ENCODE peak calls at places on chromosomes 3 and 15, in four cellular contexts. T is HepG2, U is GM12878, K is SK-N-SH. R is an unnamed sample.

GRCh38 chr3:48013288-48013980 is 2.8 kb downstream of the MAP4 start:
- DNase-seq in T (peak), U (no peak), K (no peak), R (peak)

GRCh38 chr3:186369217-186369616 is 7.2 kb upstream of the DGKG start:
- DNase-seq in T (no peak), U (no peak), K (no peak), R (no peak)

GRCh38 chr15:99511529-99511864 is 54.3 kb upstream of the MEF2A start:
- DNase-seq in T (no peak), U (no peak), K (no peak), R (no peak)

GRCh38 chr3:37956353-37957184 is 34.0 kb upstream of the VILL start:
- DNase-seq in T (no peak), U (no peak), K (no peak), R (no peak)

GRCh38 chr15:74402873-74403589 is 30.7 kb downstream of the SEMA7A start:
- DNase-seq in T (no peak), U (peak), K (no peak), R (no peak)

GRCh38 chr3:10382892-10383849 is 62.3 kb upstream of the SEC13 start:
- DNase-seq in T (no peak), U (no peak), K (no peak), R (no peak)

GRCh38 chr3:157718835-157719234 is 215.6 kb upstream of the VEPH1 start:
- DNase-seq in T (no peak), U (no peak), K (no peak), R (no peak)

GRCh38 chr15:24772256-24772655 is 96.7 kb downstream of the NPAP1 start:
- DNase-seq in T (no peak), U (no peak), K (no peak), R (no peak)

GRCh38 chr3:186589856-186590579 is 19.5 kb downstream of the DNAJB11 start:
- DNase-seq in T (peak), U (no peak), K (no peak), R (no peak)

DNA sequence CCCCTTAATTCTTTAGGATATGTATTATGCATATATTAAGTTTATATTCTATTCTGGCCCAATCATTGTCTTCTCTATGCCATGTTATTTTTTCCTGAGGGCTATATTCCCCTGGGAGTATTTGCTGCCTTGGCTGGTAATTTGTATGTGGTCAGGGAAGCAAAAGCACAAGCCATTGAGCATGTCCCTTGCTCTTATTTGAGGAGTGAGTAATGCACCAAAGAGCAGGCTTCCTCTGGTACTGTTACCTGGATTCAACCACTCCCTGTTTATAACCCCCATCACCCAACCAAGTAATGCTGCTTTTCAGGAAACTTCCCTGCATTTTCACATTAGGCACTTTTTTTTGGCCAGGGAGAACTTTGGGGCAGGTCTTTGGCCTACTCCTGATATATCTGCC is 36.4 kb downstream of the STAC start:
- DNase-seq in T (no peak), U (no peak), K (no peak), R (no peak)
- TF ChIP-seq NFIC in T (no peak), U (no peak), K (no peak), R (no peak)

GRCh38 chr3:71028802-71029201 is 554.7 kb downstream of the FOXP1 start:
- DNase-seq in T (no peak), U (no peak), K (no peak), R (no peak)

GRCh38 chr3:71031914-71032521 is 551.5 kb downstream of the FOXP1 start:
- DNase-seq in T (no peak), U (no peak), K (no peak), R (no peak)

GRCh38 chr3:71029770-71030169 is 553.8 kb downstream of the FOXP1 start:
- DNase-seq in T (no peak), U (no peak), K (no peak), R (no peak)

GRCh38 chr3:71030748-71031147 is 552.8 kb downstream of the FOXP1 start:
- DNase-seq in T (no peak), U (no peak), K (no peak), R (no peak)

DNA sequence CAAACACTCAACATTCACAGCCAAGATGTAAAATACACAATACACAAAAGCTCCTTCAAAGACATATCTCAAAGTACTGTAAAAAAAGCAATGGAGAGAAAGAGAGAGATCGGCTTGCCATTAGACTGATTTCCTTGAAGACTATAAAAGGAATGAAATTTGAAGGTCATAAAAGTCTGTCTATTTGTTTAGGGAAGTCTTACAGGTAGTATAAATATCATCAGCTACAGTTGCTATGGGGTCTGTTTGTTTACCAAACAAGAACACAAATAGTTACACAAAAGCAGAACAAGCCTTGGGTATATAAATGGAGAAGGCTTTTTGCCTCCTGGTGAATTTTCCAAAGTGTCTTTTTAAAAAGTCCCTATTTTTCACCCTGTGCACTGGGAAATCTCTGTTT is 552.4 kb downstream of the FOXP1 start:
- DNase-seq in T (no peak), U (no peak), K (no peak), R (no peak)
- TF ChIP-seq NFIC in T (no peak), U (no peak), K (no peak), R (no peak)

DNA sequence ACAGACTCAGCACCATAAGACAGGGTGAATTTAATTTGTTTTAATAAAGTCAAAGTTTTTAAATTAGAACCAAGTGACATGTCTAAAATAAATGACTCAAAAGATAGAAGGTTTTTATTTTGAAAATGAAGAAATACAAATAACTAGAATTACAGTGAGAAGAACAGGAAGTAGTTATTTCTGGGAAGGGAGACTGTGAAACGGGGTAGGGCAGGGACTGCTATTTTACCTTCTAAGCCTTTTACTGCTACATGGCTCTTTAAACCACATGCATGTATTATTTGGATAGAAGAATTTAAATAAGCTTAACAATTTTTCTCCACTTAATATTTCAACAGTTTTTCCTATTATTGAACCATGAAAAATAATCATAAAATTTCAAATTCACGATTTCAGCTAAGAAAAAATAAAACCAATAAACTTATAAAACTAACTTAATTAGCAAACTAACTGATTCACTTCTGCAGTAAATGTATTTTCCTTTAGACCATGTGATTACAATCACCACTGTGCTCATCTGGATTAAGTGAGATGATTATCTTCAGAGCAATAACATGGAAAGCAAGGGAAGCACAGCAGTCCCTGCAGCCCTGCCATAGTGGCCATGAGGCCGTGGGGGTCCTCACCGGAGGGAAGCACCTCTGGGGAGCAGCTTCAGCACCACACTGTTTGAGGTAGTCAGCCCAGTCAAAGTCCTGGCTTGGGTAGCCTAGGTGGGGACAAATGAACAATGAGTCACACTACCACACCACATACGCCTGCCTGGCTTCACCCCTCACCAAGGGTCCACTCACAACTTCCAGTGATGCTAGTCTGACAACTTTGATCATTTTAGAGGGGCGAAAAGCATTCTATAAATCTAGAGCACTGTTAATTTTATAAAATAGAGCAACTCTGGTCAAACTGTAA is 28.3 kb upstream of the STIMATE start:
- DNase-seq in T (no peak), U (no peak), K (peak), R (no peak)
- TF ChIP-seq NFIC in T (no peak), U (no peak), K (no peak), R (no peak)

DNA sequence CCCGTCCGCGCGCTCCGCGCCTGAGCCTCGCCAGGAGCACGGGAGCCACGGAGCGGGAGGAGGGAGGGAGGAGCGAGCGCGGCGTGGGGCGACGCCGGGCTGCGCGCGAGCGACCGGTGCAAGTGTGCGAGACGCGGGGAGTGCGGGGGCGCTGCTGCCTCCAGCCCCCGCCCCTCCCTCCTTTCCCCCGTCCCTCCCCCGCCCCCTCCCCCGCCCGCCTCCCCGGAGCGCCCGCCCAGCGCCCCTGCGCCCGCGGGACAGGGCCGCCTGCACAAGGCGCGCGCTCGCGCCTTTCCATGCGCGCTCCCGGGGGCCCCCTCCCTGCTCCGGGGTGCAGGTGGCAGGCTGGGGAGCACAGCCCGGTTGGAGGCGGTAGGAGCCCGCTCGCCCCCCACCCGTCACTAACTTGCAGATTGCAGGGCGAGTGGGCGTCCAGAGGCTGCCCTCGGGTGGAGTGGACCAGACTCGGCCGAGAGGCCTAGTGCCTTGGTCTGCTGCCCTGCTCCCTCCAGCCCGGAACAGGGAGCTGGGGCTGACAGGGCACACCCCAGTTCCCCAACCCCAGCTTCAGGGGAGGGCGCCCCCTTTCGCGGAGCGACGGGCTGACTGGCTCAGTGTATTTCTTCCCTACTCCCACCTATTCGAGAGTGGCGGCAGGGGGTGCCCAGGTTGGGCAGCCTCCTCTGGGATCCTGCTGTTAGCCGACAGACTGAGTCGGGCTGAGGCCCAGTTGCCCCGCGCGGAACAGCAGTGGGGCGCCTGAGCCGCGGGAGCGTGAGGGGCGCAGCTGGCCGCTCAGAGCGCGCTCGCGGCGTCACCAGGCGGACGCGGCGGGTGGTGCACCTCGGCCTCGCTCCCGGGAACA is at the start of gene WNT7A:
- DNase-seq in T (no peak), U (no peak), K (peak), R (peak)
- TF ChIP-seq NFIC in T (no peak), U (no peak), K (no peak), R (no peak)

DNA sequence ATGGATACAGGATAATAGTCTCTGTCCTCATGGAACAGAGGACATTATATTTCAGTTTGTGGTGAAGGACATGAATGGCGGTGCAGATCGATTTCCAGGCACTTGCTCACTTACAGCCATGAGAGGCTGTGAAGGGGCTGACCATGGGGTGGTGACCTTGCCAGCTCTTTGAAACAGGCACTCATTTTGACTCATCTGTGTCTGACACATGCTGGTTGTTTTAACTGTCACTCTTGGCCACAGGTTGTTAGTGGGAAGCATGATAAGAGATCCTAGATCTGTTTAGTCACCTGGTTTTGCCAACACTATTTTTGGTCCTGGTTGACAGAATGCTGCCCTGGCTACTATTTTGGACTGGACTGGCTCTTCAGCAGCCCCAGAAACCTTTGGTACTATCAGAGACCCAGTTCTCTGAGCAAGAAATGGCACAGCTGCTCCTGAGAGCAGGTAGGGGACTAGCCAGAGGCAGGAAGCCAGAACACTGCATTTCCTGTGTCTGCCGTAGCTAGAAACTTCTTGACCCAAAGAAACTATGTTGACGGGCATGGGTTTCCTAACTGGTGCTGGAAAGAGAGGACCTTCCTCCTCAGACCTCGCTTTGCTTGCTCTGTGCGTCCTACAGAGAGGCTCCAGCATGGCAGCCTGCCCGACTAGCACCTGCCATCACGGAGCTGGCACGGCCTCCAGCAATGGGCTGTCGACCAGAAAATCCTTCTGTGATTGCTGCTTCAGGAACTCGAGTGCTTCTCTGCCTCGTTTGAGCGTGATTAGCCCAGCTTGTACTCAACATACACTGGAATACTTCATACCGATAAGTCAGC is 6.3 kb downstream of the PXYLP1 start:
- DNase-seq in T (no peak), U (no peak), K (no peak), R (no peak)
- TF ChIP-seq NFIC in T (no peak), U (no peak), K (no peak), R (no peak)

DNA sequence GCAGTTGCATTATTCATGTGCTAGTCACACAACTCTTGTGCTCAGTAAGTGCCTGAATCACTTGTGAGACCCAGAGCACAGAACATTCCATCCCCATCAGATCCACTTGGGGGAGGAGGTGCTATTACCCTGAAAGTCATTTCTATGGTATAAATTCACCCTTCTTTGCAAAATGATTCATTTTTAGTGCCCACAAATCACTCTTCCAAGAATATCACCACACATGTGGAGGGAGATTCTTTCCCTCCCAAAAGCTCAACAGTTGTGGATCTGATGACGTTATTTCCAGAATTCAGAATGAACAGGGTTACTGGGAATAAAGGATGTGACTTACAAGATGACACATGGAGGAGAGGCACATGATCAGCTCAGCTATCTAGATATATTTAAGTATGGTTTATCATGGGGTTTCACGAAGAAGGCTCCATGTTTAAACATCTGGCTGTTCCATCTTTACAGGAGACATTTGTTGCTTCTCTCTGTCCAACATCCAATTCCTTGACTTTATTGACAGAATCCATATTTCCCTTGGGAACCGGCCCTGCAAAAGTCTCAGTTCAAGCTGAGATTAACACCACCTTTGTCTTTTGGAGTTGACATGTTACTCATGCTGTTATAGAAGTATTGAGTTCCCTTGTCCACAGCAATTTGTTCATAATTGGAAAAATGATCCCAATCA is 214.2 kb upstream of the PROK2 start:
- DNase-seq in T (no peak), U (no peak), K (no peak), R (no peak)
- TF ChIP-seq NFIC in T (no peak), U (no peak), K (no peak), R (no peak)

DNA sequence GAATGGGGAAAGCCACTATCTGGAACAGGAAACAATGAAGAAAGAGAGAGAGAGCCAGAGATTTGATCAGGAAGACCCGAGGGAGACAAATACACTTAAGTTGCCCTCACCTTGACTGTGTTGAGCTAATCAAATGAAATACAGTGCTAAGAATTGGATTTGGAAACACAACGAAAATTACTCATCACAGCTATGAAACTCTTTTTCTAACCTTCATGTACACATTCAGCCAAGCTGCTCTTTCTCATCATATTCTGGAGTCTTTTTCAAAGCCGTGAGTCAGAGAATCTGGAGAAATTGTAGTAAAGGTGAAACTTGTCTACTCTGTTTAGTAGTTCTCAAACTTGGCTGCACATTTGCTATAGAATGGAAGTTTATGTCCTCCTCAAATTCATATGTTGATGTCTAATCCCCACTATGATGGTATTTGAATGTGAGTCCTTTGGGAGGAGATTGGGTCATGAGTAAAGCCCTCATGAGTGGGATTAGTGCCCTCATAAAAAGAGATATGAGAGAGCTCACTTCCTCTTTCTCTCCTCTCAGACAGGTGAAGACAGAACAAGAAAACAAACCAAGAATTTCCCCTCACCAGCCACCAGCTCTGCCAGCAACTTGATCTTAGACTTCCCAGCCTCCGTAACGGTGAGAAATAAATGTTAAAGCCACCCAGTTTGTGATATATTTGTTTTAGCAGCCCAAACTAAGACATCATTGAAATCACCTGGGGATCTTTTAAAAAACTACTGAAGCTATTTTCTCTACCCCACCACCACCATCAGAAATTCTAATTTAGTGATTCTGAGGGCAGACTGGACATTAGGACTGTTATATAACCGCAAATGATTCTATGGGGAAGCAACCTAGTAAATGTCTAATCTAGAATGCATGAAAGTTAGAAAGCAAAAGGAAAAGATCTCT is 143.6 kb upstream of the GRM7 start:
- DNase-seq in T (no peak), U (peak), K (no peak), R (no peak)
- TF ChIP-seq NFIC in T (no peak), U (peak), K (no peak), R (no peak)

DNA sequence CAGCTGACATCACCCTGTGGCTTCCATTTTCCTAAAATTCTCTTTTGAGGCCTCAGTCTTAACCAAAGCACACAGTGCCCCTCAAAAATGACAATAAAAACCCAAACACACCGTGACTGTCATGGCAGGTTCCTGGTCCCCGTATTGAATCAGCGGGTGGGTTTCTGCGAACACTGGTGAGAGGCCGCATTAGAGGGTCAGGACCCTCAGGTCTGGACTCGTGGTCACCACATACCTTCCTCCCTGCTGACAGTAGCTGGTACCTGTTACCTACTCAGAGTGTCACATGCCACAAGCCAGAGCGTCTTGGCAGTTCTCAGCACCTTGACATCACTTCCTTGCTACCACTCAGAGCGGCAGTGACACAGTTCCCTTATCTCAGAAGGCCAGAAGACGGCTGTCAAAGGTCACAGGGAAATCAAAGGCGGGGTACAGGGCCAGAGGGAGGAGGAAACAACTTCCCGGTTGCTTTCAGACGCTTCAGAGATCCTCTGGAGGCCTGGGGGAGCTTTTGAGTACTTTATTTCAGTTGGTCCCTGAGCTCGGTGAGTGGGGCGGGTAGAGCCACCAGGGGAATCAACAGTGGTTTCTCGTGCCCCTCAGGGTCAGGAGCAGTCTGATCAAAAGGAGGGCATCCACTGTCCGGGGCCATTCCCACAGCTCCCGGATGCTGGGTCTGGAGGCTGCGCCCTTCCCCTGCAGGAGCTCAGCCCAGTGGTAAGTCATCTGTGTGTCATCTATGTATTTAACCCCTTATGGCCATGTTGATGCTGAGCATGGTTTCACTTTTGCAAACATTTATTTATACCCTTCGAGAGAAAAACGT is at the start of the genes CCR5AS and CCRL2:
- DNase-seq in T (no peak), U (no peak), K (no peak), R (peak)
- TF ChIP-seq NFIC in T (no peak), U (no peak), K (no peak), R (peak)